ENCODE peak calls at places on chromosomes 5 and 9, in five cellular contexts. W is SW480, B is ELR, X is T-helper 9 cell, F is chondrocyte. Q is an unnamed sample.

GRCh38 chr5:131640043-131640856 is 5.2 kb upstream of the RAPGEF6 start:
- DNase-seq in W (no peak), X (no peak), B (peak; percentile 75), F (no peak), Q (no peak)

GRCh38 chr9:122954253-122954691 is 13.5 kb downstream of the RABGAP1 start:
- DNase-seq in X (no peak), W (no peak), F (no peak), B (peak; percentile 49), Q (no peak)

GRCh38 chr5:78600656-78601452 is 47.7 kb downstream of the LHFPL2 start:
- DNase-seq in B (peak; percentile 76), F (no peak), X (no peak), W (no peak), Q (no peak)

GRCh38 chr9:20209421-20210340 is 412.6 kb downstream of the MLLT3 start:
- DNase-seq in X (peak; percentile 2), B (no peak), F (no peak), W (no peak), Q (no peak)

GRCh38 chr5:122916490-122916889 is 71.1 kb downstream of the SNX24 start:
- DNase-seq in B (no peak), W (no peak), F (no peak), X (no peak), Q (no peak)

GRCh38 chr9:129012893-129013448 is 15.2 kb downstream of the SH3GLB2 start:
- DNase-seq in F (no peak), W (no peak), X (no peak), B (no peak), Q (no peak)

GRCh38 chr5:151047814-151048425 is 27.5 kb downstream of the GPX3 start:
- DNase-seq in F (no peak), W (no peak), X (peak; percentile 11), B (peak; percentile 49), Q (no peak)

GRCh38 chr5:134413046-134413445 is 1.4 kb upstream of the CDKN2AIPNL start:
- DNase-seq in X (no peak), F (no peak), W (no peak), B (no peak), Q (no peak)

GRCh38 chr5:33260098-33260497 is 180.7 kb upstream of the TARS1 start:
- DNase-seq in B (peak; percentile 54), F (no peak), W (no peak), X (no peak), Q (no peak)

GRCh38 chr5:109322694-109323093 is 87.1 kb downstream of the PJA2 start:
- DNase-seq in F (no peak), W (no peak), X (no peak), B (no peak), Q (no peak)

Q was measured in effector memory CD4-positive, alpha-beta T cell.